ENCODE peak calls at places on chromosomes 16 and 17, in four cellular contexts. One of them, this sample, is unnamed.

GRCh38 chr17:34201225-34201624 is 53.9 kb upstream of the CCL2 start:
- DNase-seq in T-helper 17 cell: no peak
- DNase-seq in right cardiac atrium: no peak
- DNase-seq in left ventricle myocardium inferior: no peak
- DNase-seq in this sample: peak

GRCh38 chr17:30357476-30357875 is 21.3 kb upstream of the CPD start:
- DNase-seq in T-helper 17 cell: no peak
- DNase-seq in right cardiac atrium: no peak
- DNase-seq in left ventricle myocardium inferior: no peak
- DNase-seq in this sample: no peak

GRCh38 chr16:86901483-86901882 is 323.1 kb downstream of the FOXL1 start:
- DNase-seq in T-helper 17 cell: no peak
- DNase-seq in right cardiac atrium: no peak
- DNase-seq in left ventricle myocardium inferior: no peak
- DNase-seq in this sample: peak

GRCh38 chr16:10181196-10182162 is 749 bp downstream of the GRIN2A start:
- DNase-seq in T-helper 17 cell: peak
- DNase-seq in right cardiac atrium: peak
- DNase-seq in left ventricle myocardium inferior: peak
- DNase-seq in this sample: peak

GRCh38 chr17:20300399-20301037 is 166.8 kb downstream of the LGALS9B start:
- DNase-seq in T-helper 17 cell: no peak
- DNase-seq in right cardiac atrium: no peak
- DNase-seq in left ventricle myocardium inferior: no peak
- DNase-seq in this sample: peak

GRCh38 chr17:68602267-68602644 is 1.1 kb upstream of the FAM20A start:
- DNase-seq in T-helper 17 cell: no peak
- DNase-seq in right cardiac atrium: no peak
- DNase-seq in left ventricle myocardium inferior: no peak
- DNase-seq in this sample: no peak

GRCh38 chr16:12801511-12802042 is 2.1 kb downstream of the CPPED1 start:
- DNase-seq in T-helper 17 cell: no peak
- DNase-seq in right cardiac atrium: peak
- DNase-seq in left ventricle myocardium inferior: no peak
- DNase-seq in this sample: peak

GRCh38 chr16:58459344-58460218 is 40.4 kb upstream of the NDRG4 start:
- DNase-seq in T-helper 17 cell: no peak
- DNase-seq in right cardiac atrium: no peak
- DNase-seq in left ventricle myocardium inferior: no peak
- DNase-seq in this sample: peak

GRCh38 chr17:73007447-73007846 is 85.0 kb downstream of the SLC39A11 start:
- DNase-seq in T-helper 17 cell: no peak
- DNase-seq in right cardiac atrium: no peak
- DNase-seq in left ventricle myocardium inferior: no peak
- DNase-seq in this sample: peak

GRCh38 chr17:39668141-39668924 is at the start of gene PNMT:
- DNase-seq in T-helper 17 cell: peak
- DNase-seq in right cardiac atrium: peak
- DNase-seq in left ventricle myocardium inferior: peak
- DNase-seq in this sample: peak

This sample was measured in iris pigment epithelial cell.